ENCODE peak calls at places on chromosomes 16 and 17, in eight cellular contexts. W is EL; J is NCI-H1436; M is NCI-H2029; V is stimulated activated CD8-positive, alpha-beta memory T cell treated with anti-CD3 and anti-CD28 coated beads, Interleukin-4, amount 100 ng/mL, for 1 hour; E is activated CD4-positive, alpha-beta T cell treated with anti-CD3 and anti-CD28 coated beads for 1 hour; I is activated naive CD8-positive, alpha-beta T cell treated with anti-CD3 and anti-CD28 coated beads, Interleukin-2, amount 10 ng/mL, durations not matched to agents 7 days and 5 days; F is HEK293T. H is an unnamed sample.

GRCh38 chr17:9729735-9730420 is 61.5 kb downstream of the DHRS7C start:
- DNase-seq in W (peak; percentile 28), J (no peak), M (no peak), V (no peak), E (no peak), I (no peak), F (no peak), H (no peak)

GRCh38 chr17:7130626-7131467 is 16.2 kb upstream of the ASGR2 start:
- DNase-seq in W (no peak), J (peak; percentile 36), M (no peak), V (no peak), E (no peak), I (no peak), F (no peak), H (no peak)

GRCh38 chr17:61402978-61403845 is 3.6 kb downstream of the TBX2 start:
- DNase-seq in W (peak; percentile 48), J (peak; percentile 91), M (peak; percentile 36), V (no peak), E (no peak), I (no peak), F (no peak), H (no peak)

GRCh38 chr16:46920402-46921068 is 36.4 kb downstream of the GPT2 start:
- DNase-seq in W (no peak), J (no peak), M (no peak), V (no peak), E (no peak), I (no peak), F (no peak), H (no peak)

GRCh38 chr17:50003916-50004315 is 8.9 kb upstream of the DLX3 start:
- DNase-seq in W (no peak), J (no peak), M (no peak), V (no peak), E (no peak), I (no peak), F (peak; percentile 3), H (no peak)

GRCh38 chr17:2723505-2723996 is 12.0 kb upstream of the CLUH start:
- DNase-seq in W (peak; percentile 13), J (no peak), M (no peak), V (no peak), E (no peak), I (no peak), F (no peak), H (peak; percentile 59)

GRCh38 chr17:58756246-58757161 is 850 bp downstream of the PPM1E start:
- DNase-seq in W (peak; percentile 14), J (no peak), M (no peak), V (no peak), E (no peak), I (peak; percentile 37), F (peak; percentile 51), H (peak; percentile 55)

GRCh38 chr16:50683689-50684374 is 2.7 kb upstream of the SNX20 start:
- DNase-seq in W (no peak), J (no peak), M (no peak), V (no peak), E (no peak), I (peak; percentile 68), F (no peak), H (no peak)